ENCODE peak calls at places on chromosomes 4 and X, in ten cellular contexts. C is transverse colon; L is NCI-H748 treated with DMSO at 0.1 percent for 48 hours; T is NCI-H1105 treated with DMSO at 0.1 percent for 48 hours; K is glutamatergic neuron; Z is stimulated activated CD4-positive, alpha-beta T cell treated with anti-CD3 and anti-CD28 coated beads, Interleukin-2, amount 100 ng/mL, for 48 hours; M is stimulated activated CD8-positive, alpha-beta memory T cell treated with anti-CD3 and anti-CD28 coated beads, Interleukin-7, amount 100 ng/mL, for 1 hour; U is spleen; O is endodermal cell; P is activated naive CD8-positive, alpha-beta T cell treated with anti-CD3 and anti-CD28 coated beads for 36 hours. X is an unnamed sample.
A peak's percentile ranks its signal among the peaks of the same experiment; 100 is the strongest.

GRCh38 chr4:124202106-124202505 is 510.4 kb downstream of the ANKRD50 start:
- DNase-seq in P (no peak), O (no peak), L (no peak), M (no peak), Z (no peak), U (no peak), C (no peak), K (no peak), T (no peak), X (no peak)

GRCh38 chrX:50629774-50630173 is 159.1 kb upstream of the DGKK start:
- DNase-seq in K (no peak), L (no peak), O (no peak), T (no peak), P (no peak), C (no peak), U (no peak), M (no peak), Z (no peak), X (no peak)

GRCh38 chr4:72909461-72909860 is 160.1 kb downstream of the COX18 start:
- DNase-seq in M (no peak), P (no peak), L (no peak), O (peak; percentile 77), T (no peak), Z (no peak), U (no peak), C (no peak), K (no peak), X (no peak)

GRCh38 chr4:123749408-123749807 is 352.8 kb downstream of the SPRY1 start:
- DNase-seq in L (no peak), T (no peak), Z (no peak), P (no peak), K (no peak), M (no peak), C (no peak), O (peak; percentile 57), U (peak; percentile 74), X (no peak)

GRCh38 chrX:68692651-68693050 is 45.2 kb downstream of the STARD8 start:
- DNase-seq in O (no peak), Z (no peak), C (no peak), M (no peak), P (no peak), K (no peak), T (no peak), U (no peak), L (no peak), X (no peak)

GRCh38 chr4:152831416-152831815 is 51.7 kb downstream of the ARFIP1 start:
- DNase-seq in C (no peak), M (no peak), U (no peak), T (no peak), L (no peak), O (no peak), P (no peak), Z (no peak), K (no peak), X (no peak)

GRCh38 chrX:54045563-54046228 is 1.4 kb upstream of the PHF8 start:
- DNase-seq in O (no peak), T (no peak), M (no peak), C (no peak), K (no peak), Z (no peak), L (peak; percentile 14), P (no peak), U (no peak), X (no peak)

GRCh38 chrX:124388562-124388961 is 42.2 kb downstream of the SH2D1A start:
- DNase-seq in O (peak; percentile 75), L (peak; percentile 39), U (no peak), Z (peak; percentile 62), M (peak; percentile 25), K (peak; percentile 46), T (peak; percentile 64), C (peak; percentile 49), P (peak; percentile 22), X (peak; percentile 11)

GRCh38 chr4:184588893-184589292 is 60.4 kb downstream of the CASP3 start:
- DNase-seq in P (no peak), U (no peak), C (no peak), T (no peak), O (no peak), K (no peak), L (no peak), Z (no peak), M (no peak), X (no peak)

GRCh38 chr4:8247047-8247930 is 22.3 kb upstream of the HTRA3 start:
- DNase-seq in T (no peak), K (no peak), U (no peak), O (no peak), L (no peak), M (no peak), Z (no peak), C (peak; percentile 26), P (no peak), X (no peak)

GRCh38 chrX:40098264-40099045 is 697 bp upstream of the BCOR start:
- DNase-seq in M (no peak), U (peak; percentile 89), P (peak; percentile 59), L (peak; percentile 13), Z (no peak), T (no peak), C (peak; percentile 58), K (peak; percentile 57), O (peak; percentile 89), X (no peak)

GRCh38 chrX:100654256-100654655 is 10.3 kb downstream of the SRPX2 start:
- DNase-seq in M (no peak), Z (no peak), P (no peak), K (no peak), L (peak; percentile 17), T (peak; percentile 25), U (no peak), C (no peak), O (peak; percentile 63), X (no peak)

GRCh38 chr4:3484057-3484973 is 21.2 kb downstream of the DOK7 start:
- DNase-seq in K (no peak), Z (no peak), T (no peak), P (no peak), O (no peak), U (peak; percentile 91), M (no peak), L (peak; percentile 1), C (peak; percentile 44), X (no peak)

GRCh38 chrX:13647709-13648212 is 5.2 kb upstream of the TCEANC start:
- DNase-seq in P (peak; percentile 46), M (peak; percentile 13), Z (peak; percentile 53), U (no peak), C (peak; percentile 60), T (peak; percentile 18), O (no peak), L (peak; percentile 48), K (no peak), X (no peak)

GRCh38 chr4:56844817-56845580 is 23.5 kb upstream of the SPINK2 start:
- DNase-seq in T (no peak), L (no peak), P (no peak), M (no peak), O (peak; percentile 70), K (no peak), C (no peak), Z (no peak), U (no peak), X (no peak)

GRCh38 chr4:186669159-186669720 is 54.4 kb downstream of the FAT1 start:
- DNase-seq in T (no peak), Z (no peak), O (peak; percentile 79), L (no peak), C (no peak), P (no peak), U (no peak), K (peak; percentile 35), M (no peak), X (peak; percentile 19)

GRCh38 chrX:153735274-153735673 is 10.6 kb downstream of the ABCD1 start:
- DNase-seq in Z (no peak), M (no peak), T (no peak), O (no peak), K (no peak), U (no peak), C (no peak), L (no peak), P (no peak), X (no peak)

GRCh38 chr4:112526061-112526460 is 10.1 kb upstream of the NEUROG2 start:
- DNase-seq in T (no peak), Z (no peak), C (no peak), K (no peak), M (no peak), L (no peak), O (no peak), P (no peak), U (no peak), X (no peak)

GRCh38 chrX:70635227-70635626 is 190.6 kb downstream of the DLG3 start:
- DNase-seq in T (no peak), L (no peak), C (no peak), P (no peak), Z (no peak), M (no peak), U (no peak), K (no peak), O (no peak), X (no peak)

GRCh38 chr4:14607578-14607977 is 394.7 kb upstream of the CPEB2 start:
- DNase-seq in M (no peak), L (no peak), Z (no peak), K (no peak), T (no peak), O (no peak), U (no peak), P (no peak), C (no peak), X (no peak)